ENCODE peak calls at places on chromosomes 1 and 21, in eight cellular contexts. Y is ascending aorta, B is transverse colon, N is thoracic aorta, A is GM10248, T is K562, W is fibroblast of the aortic adventitia, X is GM13976. S is an unnamed sample.

GRCh38 chr1:112673589-112674439 is 645 bp upstream of the MOV10 start:
- DNase-seq in Y (no peak), B (no peak), N (no peak), A (no peak), T (peak; percentile 54), W (peak; percentile 83), X (no peak), S (peak; percentile 17)

GRCh38 chr1:246068619-246069509 is 438.2 kb downstream of the SMYD3 start:
- DNase-seq in Y (no peak), B (no peak), N (no peak), A (no peak), T (peak; percentile 67), W (no peak), X (no peak), S (no peak)

GRCh38 chr21:37658994-37659458 is 257.2 kb downstream of the KCNJ6 start:
- DNase-seq in Y (peak; percentile 82), B (no peak), N (peak; percentile 30), A (no peak), T (peak; percentile 41), W (peak; percentile 83), X (no peak), S (peak; percentile 3)

GRCh38 chr1:19979494-19979977 is at the start of gene PLA2G2A:
- DNase-seq in Y (peak; percentile 75), B (peak; percentile 39), N (no peak), A (no peak), T (no peak), W (peak; percentile 48), X (no peak), S (no peak)

GRCh38 chr1:225972344-225973152 is 26.6 kb downstream of the SDE2 start:
- DNase-seq in Y (no peak), B (no peak), N (no peak), A (no peak), T (no peak), W (no peak), X (no peak), S (no peak)

GRCh38 chr1:56380556-56380955 is 198.8 kb downstream of the PLPP3 start:
- DNase-seq in Y (no peak), B (no peak), N (no peak), A (no peak), T (no peak), W (no peak), X (no peak), S (no peak)

GRCh38 chr1:47578026-47578861 is 140.4 kb downstream of the FOXD2 start:
- DNase-seq in Y (no peak), B (peak; percentile 27), N (no peak), A (no peak), T (no peak), W (no peak), X (no peak), S (no peak)

GRCh38 chr1:41446851-41447610 is 37.5 kb downstream of the EDN2 start:
- DNase-seq in Y (no peak), B (no peak), N (no peak), A (no peak), T (no peak), W (no peak), X (no peak), S (no peak)

GRCh38 chr1:213326666-213327317 is 275.8 kb downstream of the RPS6KC1 start:
- DNase-seq in Y (no peak), B (peak; percentile 11), N (no peak), A (no peak), T (no peak), W (peak; percentile 71), X (no peak), S (no peak)

GRCh38 chr1:208071425-208072031 is 160.6 kb upstream of the CD34 start:
- DNase-seq in Y (no peak), B (no peak), N (no peak), A (no peak), T (no peak), W (no peak), X (no peak), S (no peak)

GRCh38 chr1:53377438-53377841 is 49.6 kb upstream of the LRP8 start:
- DNase-seq in Y (peak; percentile 39), B (no peak), N (no peak), A (no peak), T (no peak), W (no peak), X (no peak), S (no peak)

GRCh38 chr1:151211972-151212705 is 13.8 kb downstream of the PIP5K1A start:
- DNase-seq in Y (no peak), B (no peak), N (no peak), A (no peak), T (no peak), W (no peak), X (no peak), S (peak; percentile 18)

GRCh38 chr1:153937331-153937730 is 9.2 kb downstream of the DENND4B start:
- DNase-seq in Y (no peak), B (no peak), N (no peak), A (no peak), T (no peak), W (no peak), X (no peak), S (no peak)

GRCh38 chr1:20158358-20159070 is 19.4 kb downstream of the PLA2G2F start:
- DNase-seq in Y (no peak), B (no peak), N (no peak), A (no peak), T (no peak), W (no peak), X (no peak), S (peak; percentile 63)

GRCh38 chr1:226635456-226635941 is 86.9 kb downstream of the STUM start:
- DNase-seq in Y (peak; percentile 56), B (peak; percentile 8), N (no peak), A (no peak), T (no peak), W (no peak), X (no peak), S (peak; percentile 74)

DNA sequence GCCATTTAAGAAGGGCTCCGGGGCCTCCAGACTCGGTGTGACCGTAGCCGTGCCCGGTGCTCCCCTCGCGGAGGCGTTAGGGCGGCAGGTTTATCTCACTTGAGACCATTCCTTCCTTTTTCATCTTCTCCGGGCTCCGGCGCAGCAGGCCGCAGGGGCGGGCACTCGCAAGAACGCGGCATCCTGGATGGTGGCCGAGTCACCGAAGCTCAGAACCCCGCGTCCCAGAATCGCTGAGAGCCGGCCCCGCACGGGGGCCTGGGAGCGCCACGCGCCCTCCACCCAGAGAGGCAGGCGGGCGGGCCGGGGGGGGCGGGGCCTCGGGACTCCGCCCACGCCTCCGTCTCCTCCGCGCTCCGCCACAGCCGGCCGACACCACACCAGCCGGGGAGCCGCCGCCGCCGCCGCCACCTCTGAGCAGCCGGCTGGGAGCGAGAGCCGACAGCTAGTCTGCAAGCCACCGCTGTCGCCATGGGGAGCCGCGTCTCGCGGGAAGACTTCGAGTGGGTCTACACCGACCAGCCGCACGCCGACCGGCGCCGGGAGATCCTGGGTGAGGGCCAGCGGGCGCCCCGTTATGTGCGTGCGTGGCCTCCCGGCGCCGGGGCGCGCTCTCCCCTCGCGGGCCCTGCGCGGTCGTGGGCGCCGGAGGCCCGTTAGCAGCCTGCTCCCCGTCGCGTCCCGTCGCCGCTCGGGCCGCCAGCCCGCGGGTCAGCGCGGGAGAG is at the start of gene DEGS1:
- DNase-seq in Y (peak; percentile 92), B (peak; percentile 85), N (peak; percentile 28), A (peak; percentile 92), T (peak; percentile 99), W (peak; percentile 55), X (peak; percentile 94), S (peak; percentile 85)
- TF ChIP-seq CTCF in Y (no peak), B (no peak), N (no peak), A (no peak), T (peak; percentile 11), W (no peak), X (no peak), S (no peak)

GRCh38 chr1:33161061-33161681 is 20.7 kb downstream of the TRIM62 start:
- DNase-seq in Y (no peak), B (no peak), N (no peak), A (no peak), T (no peak), W (no peak), X (no peak), S (no peak)

GRCh38 chr1:33157131-33157530 is 24.7 kb downstream of the TRIM62 start:
- DNase-seq in Y (no peak), B (no peak), N (no peak), A (no peak), T (no peak), W (no peak), X (no peak), S (no peak)

GRCh38 chr1:33159577-33159976 is 22.3 kb downstream of the TRIM62 start:
- DNase-seq in Y (no peak), B (no peak), N (no peak), A (no peak), T (no peak), W (no peak), X (no peak), S (no peak)

GRCh38 chr1:33155877-33156538 is 25.8 kb downstream of the TRIM62 start:
- DNase-seq in Y (no peak), B (no peak), N (no peak), A (no peak), T (no peak), W (no peak), X (no peak), S (no peak)

DNA sequence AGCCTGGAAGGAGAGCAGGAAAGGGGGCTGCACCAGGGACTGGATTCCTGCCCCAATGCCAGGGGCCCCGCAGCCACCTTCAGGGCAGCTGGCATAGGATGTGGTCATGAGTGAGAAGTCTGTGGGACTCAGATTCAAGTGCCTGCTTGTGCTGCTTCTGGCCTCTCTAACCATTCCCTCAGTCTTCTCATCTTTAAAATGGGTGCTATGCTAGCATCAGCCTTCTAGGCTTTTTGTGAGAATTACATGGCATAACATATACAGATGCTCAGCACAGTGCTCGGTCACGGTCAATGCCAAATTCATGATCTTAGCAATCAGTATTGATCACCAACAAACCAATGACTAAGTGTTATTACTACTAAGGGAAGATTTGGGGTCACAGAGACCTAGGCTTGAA is 23.5 kb downstream of the TRIM62 start:
- DNase-seq in Y (no peak), B (no peak), N (no peak), A (no peak), T (no peak), W (no peak), X (no peak), S (no peak)
- TF ChIP-seq CTCF in Y (no peak), B (no peak), N (no peak), A (no peak), T (no peak), W (no peak), X (no peak), S (no peak)

DNA sequence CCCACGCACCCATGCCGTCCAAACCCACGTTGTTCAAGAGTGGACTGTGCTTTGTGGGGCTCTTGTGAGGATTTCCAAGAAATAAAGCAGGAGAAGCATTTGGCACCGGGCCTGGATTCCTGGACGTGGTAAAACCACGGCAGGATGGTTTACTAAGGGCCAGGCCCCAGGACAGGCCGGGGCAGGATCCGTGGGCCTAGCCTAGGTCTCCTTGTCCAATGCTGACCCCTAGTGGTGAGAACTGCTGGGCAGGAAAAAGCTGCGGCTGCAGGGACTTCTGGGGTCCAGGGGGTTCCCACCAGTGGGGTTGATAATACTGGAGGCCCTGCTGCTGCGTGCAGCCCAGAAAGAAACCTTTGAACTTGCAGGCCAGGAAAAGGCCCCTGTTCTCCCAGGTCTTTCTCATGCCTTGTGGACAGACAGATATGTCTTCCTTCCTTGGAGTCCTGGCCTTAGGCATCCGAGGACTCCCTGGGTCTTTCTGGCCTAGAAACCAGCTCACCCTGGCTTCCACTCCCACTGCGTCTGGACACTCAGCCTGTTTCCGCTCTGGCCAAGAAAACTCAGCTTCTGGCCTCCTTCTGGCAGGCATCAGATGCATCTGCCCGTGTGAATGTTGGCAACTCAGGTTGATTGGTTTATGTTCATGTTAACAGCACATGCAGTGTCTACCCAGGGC is 106.9 kb upstream of the TMEM51 start:
- DNase-seq in Y (peak; percentile 79), B (peak; percentile 65), N (peak; percentile 11), A (peak; percentile 82), T (peak; percentile 91), W (peak; percentile 92), X (peak; percentile 86), S (peak; percentile 70)
- TF ChIP-seq CTCF in Y (peak; percentile 73), B (peak; percentile 87), N (peak; percentile 92), A (peak; percentile 85), T (peak; percentile 89), W (peak; percentile 96), X (peak; percentile 76), S (peak; percentile 91)

GRCh38 chr21:45921917-45922316 is 59.7 kb upstream of the COL6A1 start:
- DNase-seq in Y (no peak), B (no peak), N (no peak), A (no peak), T (no peak), W (no peak), X (no peak), S (no peak)
- TF ChIP-seq CTCF in Y (no peak), B (no peak), N (no peak), A (no peak), T (no peak), W (no peak), X (no peak), S (no peak)

S was measured in activated CD8-positive, alpha-beta T cell treated with anti-CD3 and anti-CD28 coated beads for 36 hours.